ENCODE peak calls at places on chromosomes 1 and 21, in nine cellular contexts. P, V, S, M, E, J, A, I and N are unnamed samples.

GRCh38 chr1:248841702-248842395 is 3.8 kb downstream of the ZNF672 start:
- DNase-seq in P (peak), V (peak), S (no peak), M (peak), E (peak), J (no peak), A (peak), I (peak), N (peak)

GRCh38 chr1:5693595-5693994 is 298.6 kb downstream of the NPHP4 start:
- DNase-seq in P (no peak), V (no peak), S (no peak), M (no peak), E (no peak), J (no peak), A (no peak), I (no peak), N (no peak)

GRCh38 chr1:11550664-11551283 is 71.8 kb downstream of the DISP3 start:
- DNase-seq in P (peak), V (peak), S (peak), M (peak), E (no peak), J (peak), A (peak), I (peak), N (no peak)

GRCh38 chr1:156815307-156815826 is 1.3 kb downstream of the SH2D2A start:
- DNase-seq in P (no peak), V (no peak), S (no peak), M (no peak), E (peak), J (no peak), A (peak), I (peak), N (no peak)

GRCh38 chr1:208029381-208030319 is 118.7 kb upstream of the CD34 start:
- DNase-seq in P (no peak), V (no peak), S (no peak), M (peak), E (no peak), J (no peak), A (peak), I (no peak), N (no peak)

GRCh38 chr21:18759267-18759666 is 355.7 kb upstream of the TMPRSS15 start:
- DNase-seq in P (no peak), V (no peak), S (no peak), M (no peak), E (no peak), J (no peak), A (no peak), I (no peak), N (no peak)

GRCh38 chr1:223535261-223535778 is 130.2 kb downstream of the CAPN8 start:
- DNase-seq in P (no peak), V (no peak), S (no peak), M (no peak), E (no peak), J (no peak), A (no peak), I (no peak), N (no peak)

GRCh38 chr1:66335859-66336640 is 197.9 kb upstream of the SGIP1 start:
- DNase-seq in P (no peak), V (no peak), S (peak), M (peak), E (peak), J (peak), A (peak), I (peak), N (no peak)

GRCh38 chr1:6280761-6281451 is 20.0 kb upstream of the GPR153 start:
- DNase-seq in P (peak), V (peak), S (no peak), M (no peak), E (peak), J (no peak), A (no peak), I (peak), N (no peak)

GRCh38 chr1:54757833-54758232 is 6.5 kb downstream of the PARS2 start:
- DNase-seq in P (no peak), V (no peak), S (no peak), M (no peak), E (no peak), J (no peak), A (no peak), I (no peak), N (no peak)

GRCh38 chr1:110370827-110371226 is 20.0 kb downstream of the SLC16A4 start:
- DNase-seq in P (no peak), V (no peak), S (no peak), M (no peak), E (no peak), J (no peak), A (peak), I (peak), N (no peak)

GRCh38 chr1:156860639-156861423 is at the start of gene NTRK1:
- DNase-seq in P (peak), V (peak), S (peak), M (peak), E (no peak), J (peak), A (peak), I (no peak), N (no peak)

GRCh38 chr1:17423781-17424245 is 15.7 kb downstream of the RCC2 start:
- DNase-seq in P (no peak), V (no peak), S (no peak), M (no peak), E (no peak), J (no peak), A (peak), I (no peak), N (no peak)

GRCh38 chr1:229403573-229403972 is 30.3 kb downstream of the ACTA1 start:
- DNase-seq in P (no peak), V (no peak), S (no peak), M (no peak), E (no peak), J (no peak), A (no peak), I (no peak), N (no peak)

GRCh38 chr1:183652107-183652506 is 1.0 kb downstream of the APOBEC4 start:
- DNase-seq in P (no peak), V (no peak), S (peak), M (no peak), E (no peak), J (peak), A (no peak), I (no peak), N (no peak)

GRCh38 chr21:39097335-39097861 is 85.9 kb downstream of the PSMG1 start:
- DNase-seq in P (no peak), V (no peak), S (no peak), M (no peak), E (no peak), J (no peak), A (no peak), I (peak), N (no peak)

GRCh38 chr1:204104331-204105222 is 31.7 kb downstream of the SOX13 start:
- DNase-seq in P (no peak), V (no peak), S (no peak), M (peak), E (no peak), J (no peak), A (no peak), I (peak), N (no peak)

GRCh38 chr1:101288491-101288944 is 51.7 kb downstream of the S1PR1 start:
- DNase-seq in P (peak), V (peak), S (peak), M (peak), E (no peak), J (peak), A (peak), I (peak), N (no peak)

GRCh38 chr1:186887198-186887597 is 58.4 kb downstream of the PLA2G4A start:
- DNase-seq in P (no peak), V (no peak), S (no peak), M (no peak), E (no peak), J (no peak), A (no peak), I (no peak), N (no peak)

GRCh38 chr1:214842856-214843255 is 239.7 kb upstream of the KCNK2 start:
- DNase-seq in P (no peak), V (no peak), S (no peak), M (no peak), E (no peak), J (no peak), A (peak), I (no peak), N (no peak)

GRCh38 chr1:57188169-57188568 is 222.4 kb upstream of the C8B start:
- DNase-seq in P (no peak), V (no peak), S (no peak), M (no peak), E (no peak), J (no peak), A (no peak), I (no peak), N (no peak)

GRCh38 chr1:173862769-173863223 is 5.0 kb downstream of the GAS5 start:
- DNase-seq in P (no peak), V (no peak), S (no peak), M (no peak), E (no peak), J (no peak), A (no peak), I (no peak), N (no peak)

GRCh38 chr1:235617808-235618207 is 31.8 kb downstream of the GNG4 start:
- DNase-seq in P (no peak), V (no peak), S (no peak), M (no peak), E (no peak), J (no peak), A (peak), I (no peak), N (no peak)

GRCh38 chr1:171438441-171438840 is 46.9 kb upstream of the PRRC2C start:
- DNase-seq in P (no peak), V (no peak), S (no peak), M (peak), E (peak), J (no peak), A (peak), I (peak), N (peak)

GRCh38 chr1:159921700-159922498 is 3.4 kb downstream of the TAGLN2 start:
- DNase-seq in P (no peak), V (no peak), S (no peak), M (no peak), E (no peak), J (no peak), A (no peak), I (no peak), N (no peak)

GRCh38 chr1:177278626-177279390 is 108.0 kb downstream of the BRINP2 start:
- DNase-seq in P (peak), V (no peak), S (no peak), M (no peak), E (no peak), J (no peak), A (no peak), I (peak), N (no peak)

GRCh38 chr1:109659997-109660755 is 4.3 kb downstream of the GSTM4 start:
- DNase-seq in P (no peak), V (peak), S (no peak), M (no peak), E (no peak), J (no peak), A (no peak), I (peak), N (no peak)

GRCh38 chr21:38645282-38645681 is 147.0 kb upstream of the ERG start:
- DNase-seq in P (no peak), V (no peak), S (no peak), M (no peak), E (no peak), J (no peak), A (peak), I (no peak), N (no peak)

GRCh38 chr1:55015731-55016620 is 17.2 kb downstream of the BSND start:
- DNase-seq in P (no peak), V (no peak), S (no peak), M (no peak), E (no peak), J (no peak), A (peak), I (no peak), N (no peak)

GRCh38 chr1:7967206-7967605 is 5.7 kb downstream of the PARK7 start:
- DNase-seq in P (no peak), V (no peak), S (no peak), M (no peak), E (no peak), J (no peak), A (no peak), I (no peak), N (no peak)

GRCh38 chr1:242523968-242524570 is 428 bp downstream of the PLD5 start:
- DNase-seq in P (peak), V (peak), S (peak), M (no peak), E (no peak), J (peak), A (peak), I (peak), N (no peak)
- TF ChIP-seq CTCF in P (no peak), V (no peak), S (no peak), M (no peak), E (no peak), J (no peak), A (no peak), I (no peak), N (no peak)

GRCh38 chr21:16437586-16437985 is 707.8 kb downstream of the USP25 start:
- DNase-seq in P (no peak), V (no peak), S (no peak), M (no peak), E (no peak), J (no peak), A (no peak), I (no peak), N (no peak)

DNA sequence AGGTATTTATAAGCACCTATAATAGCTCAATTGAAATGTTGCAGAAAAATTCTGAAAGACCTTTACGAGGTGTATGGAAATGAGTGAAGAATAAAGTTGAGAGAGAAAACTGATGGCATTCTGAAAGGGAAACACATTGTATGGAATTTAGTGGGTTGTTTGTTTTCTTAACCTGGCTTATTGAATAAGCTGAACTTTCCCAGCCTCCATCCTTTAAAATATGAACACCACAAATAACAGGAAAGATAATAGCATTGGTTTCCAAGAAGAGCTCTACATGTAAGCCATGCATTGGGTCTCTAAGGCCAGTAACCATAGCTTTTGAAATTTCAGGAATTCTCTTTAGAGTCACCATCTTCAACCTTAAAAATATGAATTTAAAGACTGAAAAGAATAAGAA is 709.0 kb downstream of the USP25 start:
- DNase-seq in P (no peak), V (no peak), S (no peak), M (no peak), E (no peak), J (no peak), A (no peak), I (no peak), N (no peak)
- TF ChIP-seq CTCF in P (no peak), V (no peak), S (no peak), M (no peak), E (no peak), J (no peak), A (no peak), I (no peak), N (no peak)

GRCh38 chr1:36455386-36455785 is 5.1 kb upstream of the OSCP1 start:
- DNase-seq in P (no peak), V (no peak), S (no peak), M (no peak), E (no peak), J (no peak), A (no peak), I (no peak), N (no peak)

GRCh38 chr1:36453051-36453450 is 2.8 kb upstream of the OSCP1 start:
- DNase-seq in P (no peak), V (no peak), S (no peak), M (no peak), E (no peak), J (no peak), A (no peak), I (no peak), N (no peak)

GRCh38 chr1:36450919-36451305 is 661 bp upstream of the OSCP1 start:
- DNase-seq in P (no peak), V (no peak), S (no peak), M (no peak), E (no peak), J (no peak), A (no peak), I (no peak), N (no peak)

GRCh38 chr1:36456391-36456928 is 6.2 kb upstream of the OSCP1 start:
- DNase-seq in P (no peak), V (no peak), S (no peak), M (no peak), E (no peak), J (no peak), A (no peak), I (no peak), N (no peak)

DNA sequence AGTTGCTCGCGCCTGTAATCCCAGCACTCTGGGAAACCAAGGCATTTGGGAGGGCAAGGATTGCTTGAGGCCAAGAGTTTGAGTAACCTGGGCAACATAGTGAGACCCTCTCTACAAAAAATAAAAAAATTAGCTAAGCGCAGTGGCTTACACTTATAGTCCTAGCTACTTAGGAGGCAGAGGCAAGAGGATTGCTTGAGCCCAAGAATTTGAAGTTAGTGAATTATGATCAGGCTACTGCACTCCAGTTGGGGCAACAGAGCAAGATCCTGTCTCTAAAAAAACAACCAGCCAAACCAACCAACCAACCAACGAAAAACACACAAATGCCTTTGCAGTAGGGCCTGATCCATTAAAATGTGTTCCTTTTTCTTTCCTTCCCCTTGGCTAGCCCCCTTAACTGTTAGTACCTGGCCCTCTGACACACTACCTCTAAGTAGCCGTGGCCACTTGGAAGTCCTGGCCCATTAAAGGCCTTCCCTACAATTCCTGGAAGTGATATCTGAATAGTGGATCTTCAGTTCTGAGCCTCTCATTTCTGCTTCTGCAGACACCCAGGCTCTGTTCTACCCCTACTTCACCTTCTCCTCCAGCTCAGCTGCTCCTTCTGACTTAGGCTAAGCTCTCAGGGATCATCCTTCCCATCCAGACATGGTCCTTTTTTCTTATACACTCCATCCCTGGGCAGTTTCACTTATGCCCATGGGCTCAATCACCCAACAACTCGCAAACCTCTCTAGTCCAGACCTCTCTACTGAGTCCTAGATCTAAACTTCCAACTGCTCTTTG is 3.5 kb upstream of the OSCP1 start:
- DNase-seq in P (no peak), V (no peak), S (no peak), M (no peak), E (no peak), J (no peak), A (no peak), I (no peak), N (no peak)
- TF ChIP-seq CTCF in P (no peak), V (no peak), S (no peak), M (no peak), E (no peak), J (no peak), A (no peak), I (no peak), N (no peak)

GRCh38 chr1:28036431-28036830 is 52.0 kb downstream of the EYA3 start:
- DNase-seq in P (no peak), V (no peak), S (no peak), M (no peak), E (no peak), J (no peak), A (no peak), I (no peak), N (no peak)
- TF ChIP-seq CTCF in P (no peak), V (no peak), S (no peak), M (no peak), E (no peak), J (no peak), A (no peak), I (no peak), N (no peak)

DNA sequence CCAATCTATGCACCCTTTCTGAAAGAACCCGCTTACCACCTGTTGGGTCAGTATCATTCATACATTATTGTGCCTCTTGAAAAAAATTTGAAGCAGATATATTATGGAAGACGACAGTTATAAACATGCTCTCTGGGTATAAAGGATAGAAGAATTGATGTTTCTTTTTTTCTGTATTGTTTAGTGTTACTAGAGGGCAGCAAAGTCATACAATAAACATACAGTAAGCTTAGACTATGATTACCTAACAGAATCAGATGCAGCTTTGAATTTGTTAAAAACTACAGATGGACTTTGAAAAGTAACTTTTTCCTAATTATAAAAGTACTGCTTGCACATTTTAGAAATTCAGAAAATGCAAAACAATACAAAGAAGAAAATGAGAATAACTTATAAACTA is 11.1 kb upstream of the PAXBP1 start:
- DNase-seq in P (no peak), V (no peak), S (no peak), M (no peak), E (no peak), J (no peak), A (peak), I (no peak), N (no peak)
- TF ChIP-seq CTCF in P (no peak), V (no peak), S (no peak), M (no peak), E (no peak), J (no peak), A (peak), I (no peak), N (no peak)